ENCODE peak calls at places on chromosomes 12 and 14, in seven cellular contexts. One of them, this sample, is unnamed.
A peak's percentile ranks its signal among the peaks of the same experiment; 100 is the strongest.

GRCh38 chr14:59281613-59282012 is 93.1 kb downstream of the DAAM1 start:
- DNase-seq in foreskin fibroblast: peak; percentile 72
- DNase-seq in activated T-cell treated with anti-CD3 and anti-CD28 coated beads for 1 hour: no peak
- DNase-seq in AG10803: peak; percentile 87
- DNase-seq in LoVo: no peak
- DNase-seq in H1: no peak
- DNase-seq in ELF-1: no peak
- DNase-seq in this sample: no peak

GRCh38 chr12:131094831-131095805 is 141.4 kb downstream of the ADGRD1 start:
- DNase-seq in activated T-cell treated with anti-CD3 and anti-CD28 coated beads for 1 hour: no peak
- DNase-seq in ELF-1: no peak
- DNase-seq in foreskin fibroblast: no peak
- DNase-seq in AG10803: no peak
- DNase-seq in H1: no peak
- DNase-seq in LoVo: no peak
- DNase-seq in this sample: no peak

GRCh38 chr12:63362801-63363200 is 211.8 kb upstream of the AVPR1A start:
- DNase-seq in ELF-1: no peak
- DNase-seq in H1: no peak
- DNase-seq in foreskin fibroblast: peak; percentile 29
- DNase-seq in activated T-cell treated with anti-CD3 and anti-CD28 coated beads for 1 hour: no peak
- DNase-seq in LoVo: no peak
- DNase-seq in AG10803: peak; percentile 22
- DNase-seq in this sample: no peak

GRCh38 chr14:68793734-68794129 is 865 bp upstream of the ZFP36L1 start:
- DNase-seq in LoVo: no peak
- DNase-seq in activated T-cell treated with anti-CD3 and anti-CD28 coated beads for 1 hour: no peak
- DNase-seq in ELF-1: no peak
- DNase-seq in H1: no peak
- DNase-seq in foreskin fibroblast: no peak
- DNase-seq in AG10803: no peak
- DNase-seq in this sample: no peak

GRCh38 chr12:106144847-106145246 is 6.1 kb upstream of the NUAK1 start:
- DNase-seq in H1: no peak
- DNase-seq in LoVo: no peak
- DNase-seq in foreskin fibroblast: peak; percentile 47
- DNase-seq in AG10803: peak; percentile 36
- DNase-seq in ELF-1: no peak
- DNase-seq in activated T-cell treated with anti-CD3 and anti-CD28 coated beads for 1 hour: no peak
- DNase-seq in this sample: no peak

GRCh38 chr12:27595231-27595642 is 71.2 kb downstream of the PPFIBP1 start:
- DNase-seq in LoVo: no peak
- DNase-seq in ELF-1: peak; percentile 21
- DNase-seq in foreskin fibroblast: peak; percentile 87
- DNase-seq in activated T-cell treated with anti-CD3 and anti-CD28 coated beads for 1 hour: no peak
- DNase-seq in AG10803: peak; percentile 95
- DNase-seq in H1: no peak
- DNase-seq in this sample: no peak

GRCh38 chr14:102939820-102940561 is 17.5 kb downstream of the AMN start:
- DNase-seq in activated T-cell treated with anti-CD3 and anti-CD28 coated beads for 1 hour: no peak
- DNase-seq in foreskin fibroblast: no peak
- DNase-seq in ELF-1: no peak
- DNase-seq in H1: no peak
- DNase-seq in AG10803: no peak
- DNase-seq in LoVo: no peak
- DNase-seq in this sample: no peak

GRCh38 chr12:14521822-14522221 is 45.9 kb downstream of the PLBD1 start:
- DNase-seq in LoVo: no peak
- DNase-seq in foreskin fibroblast: no peak
- DNase-seq in activated T-cell treated with anti-CD3 and anti-CD28 coated beads for 1 hour: no peak
- DNase-seq in ELF-1: no peak
- DNase-seq in H1: no peak
- DNase-seq in AG10803: no peak
- DNase-seq in this sample: no peak

GRCh38 chr12:67999244-67999643 is 10.0 kb downstream of the IFNG-AS1 start:
- DNase-seq in foreskin fibroblast: no peak
- DNase-seq in activated T-cell treated with anti-CD3 and anti-CD28 coated beads for 1 hour: no peak
- DNase-seq in ELF-1: no peak
- DNase-seq in H1: no peak
- DNase-seq in LoVo: no peak
- DNase-seq in AG10803: no peak
- DNase-seq in this sample: no peak

GRCh38 chr14:75429562-75429961 is 1.7 kb downstream of the JDP2 start:
- DNase-seq in ELF-1: no peak
- DNase-seq in foreskin fibroblast: no peak
- DNase-seq in activated T-cell treated with anti-CD3 and anti-CD28 coated beads for 1 hour: no peak
- DNase-seq in H1: no peak
- DNase-seq in AG10803: no peak
- DNase-seq in LoVo: no peak
- DNase-seq in this sample: peak; percentile 31

GRCh38 chr12:127773520-127773919 is 493.4 kb upstream of the TMEM132C start:
- DNase-seq in H1: no peak
- DNase-seq in foreskin fibroblast: no peak
- DNase-seq in LoVo: no peak
- DNase-seq in ELF-1: peak; percentile 55
- DNase-seq in activated T-cell treated with anti-CD3 and anti-CD28 coated beads for 1 hour: no peak
- DNase-seq in AG10803: no peak
- DNase-seq in this sample: peak; percentile 55

GRCh38 chr12:9404469-9405260 is 196.5 kb upstream of the PZP start:
- DNase-seq in ELF-1: no peak
- DNase-seq in H1: no peak
- DNase-seq in AG10803: no peak
- DNase-seq in activated T-cell treated with anti-CD3 and anti-CD28 coated beads for 1 hour: peak; percentile 16
- DNase-seq in LoVo: no peak
- DNase-seq in foreskin fibroblast: no peak
- DNase-seq in this sample: peak; percentile 78

GRCh38 chr12:132453361-132454133 is 36.4 kb upstream of the FBRSL1 start:
- DNase-seq in LoVo: no peak
- DNase-seq in AG10803: peak; percentile 61
- DNase-seq in H1: no peak
- DNase-seq in ELF-1: peak; percentile 55
- DNase-seq in activated T-cell treated with anti-CD3 and anti-CD28 coated beads for 1 hour: no peak
- DNase-seq in foreskin fibroblast: peak; percentile 66
- DNase-seq in this sample: peak; percentile 75

GRCh38 chr12:59627582-59627981 is 31.8 kb downstream of the SLC16A7 start:
- DNase-seq in LoVo: no peak
- DNase-seq in ELF-1: no peak
- DNase-seq in activated T-cell treated with anti-CD3 and anti-CD28 coated beads for 1 hour: no peak
- DNase-seq in H1: no peak
- DNase-seq in foreskin fibroblast: no peak
- DNase-seq in AG10803: no peak
- DNase-seq in this sample: no peak

GRCh38 chr12:42234970-42235369 is 3.1 kb downstream of the YAF2 start:
- DNase-seq in AG10803: peak; percentile 33
- DNase-seq in activated T-cell treated with anti-CD3 and anti-CD28 coated beads for 1 hour: no peak
- DNase-seq in H1: no peak
- DNase-seq in foreskin fibroblast: peak; percentile 67
- DNase-seq in ELF-1: no peak
- DNase-seq in LoVo: no peak
- DNase-seq in this sample: no peak

GRCh38 chr12:12294215-12295005 is 27.6 kb upstream of the LRP6 start:
- DNase-seq in ELF-1: peak; percentile 85
- DNase-seq in LoVo: no peak
- DNase-seq in AG10803: peak; percentile 45
- DNase-seq in foreskin fibroblast: peak; percentile 41
- DNase-seq in activated T-cell treated with anti-CD3 and anti-CD28 coated beads for 1 hour: no peak
- DNase-seq in H1: no peak
- DNase-seq in this sample: peak; percentile 80

GRCh38 chr14:51319181-51319597 is 79.1 kb downstream of the TMX1 start:
- DNase-seq in foreskin fibroblast: no peak
- DNase-seq in AG10803: peak; percentile 38
- DNase-seq in ELF-1: no peak
- DNase-seq in LoVo: no peak
- DNase-seq in activated T-cell treated with anti-CD3 and anti-CD28 coated beads for 1 hour: no peak
- DNase-seq in H1: no peak
- DNase-seq in this sample: no peak

GRCh38 chr14:37669242-37669641 is 73.8 kb downstream of the TTC6 start:
- DNase-seq in LoVo: no peak
- DNase-seq in activated T-cell treated with anti-CD3 and anti-CD28 coated beads for 1 hour: no peak
- DNase-seq in AG10803: no peak
- DNase-seq in H1: no peak
- DNase-seq in foreskin fibroblast: no peak
- DNase-seq in ELF-1: no peak
- DNase-seq in this sample: no peak

GRCh38 chr14:85252011-85252410 is 277.9 kb upstream of the FLRT2 start:
- DNase-seq in activated T-cell treated with anti-CD3 and anti-CD28 coated beads for 1 hour: no peak
- DNase-seq in ELF-1: no peak
- DNase-seq in foreskin fibroblast: peak; percentile 89
- DNase-seq in H1: no peak
- DNase-seq in AG10803: peak; percentile 56
- DNase-seq in LoVo: no peak
- DNase-seq in this sample: no peak

GRCh38 chr14:51616724-51617409 is 34.8 kb upstream of the FRMD6 start:
- DNase-seq in AG10803: peak; percentile 95
- DNase-seq in foreskin fibroblast: peak; percentile 95
- DNase-seq in activated T-cell treated with anti-CD3 and anti-CD28 coated beads for 1 hour: no peak
- DNase-seq in ELF-1: no peak
- DNase-seq in H1: no peak
- DNase-seq in LoVo: peak; percentile 45
- DNase-seq in this sample: no peak

GRCh38 chr12:7018350-7019042 is at the start of gene LPCAT3:
- DNase-seq in activated T-cell treated with anti-CD3 and anti-CD28 coated beads for 1 hour: peak; percentile 93
- DNase-seq in AG10803: peak; percentile 92
- DNase-seq in H1: peak; percentile 98
- DNase-seq in LoVo: peak; percentile 100
- DNase-seq in ELF-1: peak; percentile 99
- DNase-seq in foreskin fibroblast: peak; percentile 98
- DNase-seq in this sample: peak; percentile 98

GRCh38 chr12:115336506-115336905 is 652.5 kb upstream of the TBX3 start:
- DNase-seq in AG10803: no peak
- DNase-seq in foreskin fibroblast: peak; percentile 47
- DNase-seq in H1: no peak
- DNase-seq in activated T-cell treated with anti-CD3 and anti-CD28 coated beads for 1 hour: no peak
- DNase-seq in LoVo: no peak
- DNase-seq in ELF-1: no peak
- DNase-seq in this sample: no peak

GRCh38 chr12:98485792-98486347 is 29.5 kb upstream of the TMPO start:
- DNase-seq in activated T-cell treated with anti-CD3 and anti-CD28 coated beads for 1 hour: no peak
- DNase-seq in ELF-1: no peak
- DNase-seq in foreskin fibroblast: peak; percentile 7
- DNase-seq in H1: no peak
- DNase-seq in LoVo: no peak
- DNase-seq in AG10803: no peak
- DNase-seq in this sample: no peak

GRCh38 chr14:73764881-73765280 is 50.7 kb upstream of the PNMA1 start:
- DNase-seq in activated T-cell treated with anti-CD3 and anti-CD28 coated beads for 1 hour: no peak
- DNase-seq in H1: no peak
- DNase-seq in LoVo: no peak
- DNase-seq in foreskin fibroblast: no peak
- DNase-seq in AG10803: no peak
- DNase-seq in ELF-1: peak; percentile 5
- DNase-seq in this sample: no peak

GRCh38 chr14:104378636-104379225 is 200.8 kb upstream of the C14orf180 start:
- DNase-seq in ELF-1: no peak
- DNase-seq in LoVo: no peak
- DNase-seq in AG10803: no peak
- DNase-seq in activated T-cell treated with anti-CD3 and anti-CD28 coated beads for 1 hour: no peak
- DNase-seq in H1: no peak
- DNase-seq in foreskin fibroblast: no peak
- DNase-seq in this sample: no peak

GRCh38 chr14:22520235-22520634 is 68.8 kb downstream of the DAD1 start:
- DNase-seq in ELF-1: no peak
- DNase-seq in activated T-cell treated with anti-CD3 and anti-CD28 coated beads for 1 hour: no peak
- DNase-seq in AG10803: peak; percentile 64
- DNase-seq in H1: no peak
- DNase-seq in LoVo: no peak
- DNase-seq in foreskin fibroblast: peak; percentile 42
- DNase-seq in this sample: no peak

GRCh38 chr14:56333361-56334279 is 215.4 kb downstream of the PELI2 start:
- DNase-seq in foreskin fibroblast: peak; percentile 89
- DNase-seq in activated T-cell treated with anti-CD3 and anti-CD28 coated beads for 1 hour: no peak
- DNase-seq in LoVo: peak; percentile 53
- DNase-seq in ELF-1: peak; percentile 3
- DNase-seq in H1: no peak
- DNase-seq in AG10803: peak; percentile 68
- DNase-seq in this sample: no peak

GRCh38 chr14:61662437-61663311 is 32.6 kb upstream of the HIF1A start:
- DNase-seq in LoVo: no peak
- DNase-seq in foreskin fibroblast: peak; percentile 76
- DNase-seq in H1: no peak
- DNase-seq in activated T-cell treated with anti-CD3 and anti-CD28 coated beads for 1 hour: peak; percentile 12
- DNase-seq in AG10803: peak; percentile 46
- DNase-seq in ELF-1: peak; percentile 56
- DNase-seq in this sample: no peak

GRCh38 chr14:45587142-45587541 is 334.1 kb upstream of the MIS18BP1 start:
- DNase-seq in ELF-1: no peak
- DNase-seq in LoVo: no peak
- DNase-seq in activated T-cell treated with anti-CD3 and anti-CD28 coated beads for 1 hour: no peak
- DNase-seq in H1: no peak
- DNase-seq in foreskin fibroblast: no peak
- DNase-seq in AG10803: no peak
- DNase-seq in this sample: no peak

GRCh38 chr12:56362130-56363059 is at the start of gene APOF:
- DNase-seq in ELF-1: no peak
- DNase-seq in AG10803: no peak
- DNase-seq in H1: no peak
- DNase-seq in activated T-cell treated with anti-CD3 and anti-CD28 coated beads for 1 hour: no peak
- DNase-seq in LoVo: no peak
- DNase-seq in foreskin fibroblast: no peak
- DNase-seq in this sample: no peak

GRCh38 chr12:14618990-14619389 is 51.3 kb upstream of the PLBD1 start:
- DNase-seq in ELF-1: peak; percentile 14
- DNase-seq in H1: no peak
- DNase-seq in activated T-cell treated with anti-CD3 and anti-CD28 coated beads for 1 hour: no peak
- DNase-seq in foreskin fibroblast: peak; percentile 6
- DNase-seq in LoVo: peak; percentile 32
- DNase-seq in AG10803: peak; percentile 17
- DNase-seq in this sample: peak; percentile 1

GRCh38 chr14:22481546-22481945 is 107.5 kb downstream of the DAD1 start:
- DNase-seq in LoVo: no peak
- DNase-seq in foreskin fibroblast: no peak
- DNase-seq in H1: no peak
- DNase-seq in ELF-1: no peak
- DNase-seq in activated T-cell treated with anti-CD3 and anti-CD28 coated beads for 1 hour: no peak
- DNase-seq in AG10803: no peak
- DNase-seq in this sample: no peak

GRCh38 chr14:77965919-77966435 is 166.1 kb downstream of the ADCK1 start:
- DNase-seq in activated T-cell treated with anti-CD3 and anti-CD28 coated beads for 1 hour: no peak
- DNase-seq in foreskin fibroblast: peak; percentile 12
- DNase-seq in AG10803: peak; percentile 8
- DNase-seq in H1: peak; percentile 73
- DNase-seq in LoVo: no peak
- DNase-seq in ELF-1: peak; percentile 26
- DNase-seq in this sample: peak; percentile 84